ENCODE peak calls at places on chromosomes 2 and 18, in five cellular contexts. N is upper lobe of left lung, X is thyroid gland, A is right lobe of liver, W is A549. R is an unnamed sample.

GRCh38 chr2:199228887-199229819 is 228.6 kb downstream of the SATB2 start:
- DNase-seq in N (no peak), X (no peak), A (no peak), W (peak; percentile 19), R (no peak)

GRCh38 chr2:237270556-237270955 is 143.4 kb downstream of the COL6A3 start:
- DNase-seq in N (no peak), X (no peak), A (no peak), W (no peak), R (no peak)

GRCh38 chr2:108701208-108701607 is 18.1 kb upstream of the RANBP2 start:
- DNase-seq in N (no peak), X (no peak), A (no peak), W (no peak), R (no peak)

GRCh38 chr2:66412874-66413273 is 22.1 kb upstream of the MEIS1 start:
- DNase-seq in N (no peak), X (no peak), A (no peak), W (no peak), R (no peak)

GRCh38 chr18:36454848-36455458 is 157.4 kb downstream of the FHOD3 start:
- DNase-seq in N (no peak), X (no peak), A (no peak), W (no peak), R (no peak)

GRCh38 chr2:224894356-224894755 is 147.9 kb downstream of the DOCK10 start:
- DNase-seq in N (no peak), X (no peak), A (no peak), W (no peak), R (no peak)

GRCh38 chr2:176178807-176179271 is 9.6 kb upstream of the HOXD1 start:
- DNase-seq in N (no peak), X (no peak), A (no peak), W (no peak), R (no peak)

GRCh38 chr2:204533629-204534370 is 11.5 kb upstream of the PARD3B start:
- DNase-seq in N (no peak), X (no peak), A (no peak), W (peak; percentile 33), R (no peak)

GRCh38 chr2:62144689-62145477 is 51.0 kb upstream of the B3GNT2 start:
- DNase-seq in N (no peak), X (no peak), A (no peak), W (no peak), R (no peak)

GRCh38 chr2:45918816-45919655 is 267.6 kb downstream of the PRKCE start:
- DNase-seq in N (no peak), X (no peak), A (peak; percentile 66), W (no peak), R (no peak)

GRCh38 chr2:240926516-240927389 is 20.6 kb downstream of the CROCC2 start:
- DNase-seq in N (peak; percentile 22), X (no peak), A (peak; percentile 28), W (no peak), R (peak; percentile 11)

GRCh38 chr18:36355511-36355910 is 58.0 kb downstream of the FHOD3 start:
- DNase-seq in N (no peak), X (no peak), A (no peak), W (no peak), R (no peak)

GRCh38 chr2:64354857-64355680 is 98.9 kb upstream of the LGALSL start:
- DNase-seq in N (no peak), X (no peak), A (no peak), W (peak; percentile 70), R (no peak)

GRCh38 chr2:7061921-7062320 is 144.7 kb downstream of the RNF144A start:
- DNase-seq in N (no peak), X (no peak), A (no peak), W (no peak), R (no peak)

GRCh38 chr2:42923632-42924425 is 131.4 kb upstream of the HAAO start:
- DNase-seq in N (no peak), X (no peak), A (no peak), W (no peak), R (no peak)

GRCh38 chr18:66440433-66440832 is 163.5 kb downstream of the CDH19 start:
- DNase-seq in N (no peak), X (no peak), A (peak; percentile 35), W (no peak), R (no peak)

GRCh38 chr18:74631242-74632087 is 33.8 kb downstream of the ZNF407 start:
- DNase-seq in N (no peak), X (no peak), A (no peak), W (no peak), R (no peak)

GRCh38 chr2:145874466-145874865 is 1354.5 kb upstream of the ZEB2 start:
- DNase-seq in N (no peak), X (no peak), A (no peak), W (no peak), R (no peak)

GRCh38 chr2:82256983-82257382 is 1952.4 kb upstream of the LRRTM1 start:
- DNase-seq in N (no peak), X (no peak), A (no peak), W (no peak), R (no peak)

GRCh38 chr2:46066591-46066990 is 230.6 kb upstream of the EPAS1 start:
- DNase-seq in N (no peak), X (no peak), A (no peak), W (no peak), R (no peak)

GRCh38 chr2:107511970-107512789 is 314.5 kb upstream of the RGPD4 start:
- DNase-seq in N (peak; percentile 24), X (peak; percentile 70), A (no peak), W (no peak), R (no peak)

GRCh38 chr2:147855316-147855715 is 10.5 kb downstream of the ACVR2A start:
- DNase-seq in N (no peak), X (no peak), A (no peak), W (no peak), R (no peak)

GRCh38 chr18:32771871-32772499 is 838 bp downstream of the KLHL14 start:
- DNase-seq in N (no peak), X (peak; percentile 73), A (no peak), W (no peak), R (no peak)

GRCh38 chr2:175490306-175490705 is 308.8 kb upstream of the ATP5MC3 start:
- DNase-seq in N (no peak), X (no peak), A (no peak), W (no peak), R (no peak)

GRCh38 chr18:49018553-49018943 is 67.8 kb upstream of the SMAD7 start:
- DNase-seq in N (no peak), X (no peak), A (peak; percentile 29), W (no peak), R (no peak)

GRCh38 chr18:49018961-49019445 is 68.2 kb upstream of the SMAD7 start:
- DNase-seq in N (no peak), X (no peak), A (peak; percentile 41), W (no peak), R (peak; percentile 6)

GRCh38 chr18:49020621-49021021 is 69.9 kb upstream of the SMAD7 start:
- DNase-seq in N (peak; percentile 18), X (no peak), A (no peak), W (no peak), R (peak; percentile 6)

GRCh38 chr18:49020129-49020528 is 69.4 kb upstream of the SMAD7 start:
- DNase-seq in N (no peak), X (no peak), A (no peak), W (no peak), R (no peak)

GRCh38 chr18:49019446-49020045 is 68.8 kb upstream of the SMAD7 start:
- DNase-seq in N (no peak), X (no peak), A (no peak), W (no peak), R (no peak)
- H3K27ac ChIP-seq in N (no peak overlapping the region), X (no peak overlapping the region), A (no peak overlapping the region), W (peak overlapping the region; percentile 92), R (no peak overlapping the region)

GRCh38 chr2:219452361-219453317 is 18.0 kb downstream of the SPEG start:
- DNase-seq in N (no peak), X (no peak), A (no peak), W (peak; percentile 44), R (peak; percentile 96)
- TF ChIP-seq POLR2A in N (no peak), X (no peak), A (no peak), W (no peak), R (no peak)

GRCh38 chr2:32039447-32040219 is at the start of gene DPY30:
- DNase-seq in N (peak; percentile 94), X (peak; percentile 92), A (peak; percentile 93), W (peak; percentile 97), R (peak; percentile 91)
- TF ChIP-seq CTCF in N (no peak), X (no peak), A (no peak), W (no peak), R (peak; percentile 11)

GRCh38 chr2:172943563-172943962 is 132.1 kb upstream of the MAP3K20 start:
- DNase-seq in N (no peak), X (no peak), A (no peak), W (no peak), R (no peak)

GRCh38 chr2:172945511-172945850 is 130.2 kb upstream of the MAP3K20 start:
- DNase-seq in N (no peak), X (no peak), A (no peak), W (no peak), R (no peak)

GRCh38 chr2:172944794-172945510 is 130.7 kb upstream of the MAP3K20 start:
- DNase-seq in N (no peak), X (no peak), A (no peak), W (no peak), R (no peak)

GRCh38 chr2:172947461-172947860 is 128.2 kb upstream of the MAP3K20 start:
- DNase-seq in N (no peak), X (no peak), A (no peak), W (no peak), R (no peak)

GRCh38 chr2:172943992-172944793 is 131.5 kb upstream of the MAP3K20 start:
- DNase-seq in N (no peak), X (peak; percentile 30), A (no peak), W (no peak), R (no peak)
- H3K27ac ChIP-seq in N (no peak overlapping the region), X (no peak overlapping the region), A (no peak overlapping the region), W (no peak overlapping the region), R (no peak overlapping the region)

GRCh38 chr18:3245853-3246635 is 1.6 kb upstream of the MYL12A start:
- DNase-seq in N (peak; percentile 96), X (peak; percentile 88), A (peak; percentile 93), W (peak; percentile 89), R (peak; percentile 86)
- TF ChIP-seq POLR2A in N (peak; percentile 17), X (no peak), A (peak; percentile 68), W (no peak), R (no peak)

GRCh38 chr18:657998-658946 is 819 bp downstream of the TYMS start:
- DNase-seq in N (peak; percentile 84), X (peak; percentile 83), A (peak; percentile 93), W (peak; percentile 90), R (peak; percentile 86)

GRCh38 chr18:659597-659996 is 2.1 kb downstream of the TYMS start:
- DNase-seq in N (no peak), X (no peak), A (no peak), W (no peak), R (no peak)

GRCh38 chr18:655445-655844 is 2.0 kb upstream of the TYMS start:
- DNase-seq in N (no peak), X (no peak), A (no peak), W (no peak), R (no peak)

GRCh38 chr18:658947-659533 is 1.6 kb downstream of the TYMS start:
- DNase-seq in N (no peak), X (no peak), A (no peak), W (no peak), R (no peak)

GRCh38 chr18:657311-657997 is at the start of gene TYMS:
- DNase-seq in N (peak; percentile 32), X (peak; percentile 24), A (peak; percentile 56), W (peak; percentile 85), R (peak; percentile 26)
- TF ChIP-seq CTCF in N (no peak), X (no peak), A (peak; percentile 4), W (no peak), R (peak; percentile 6)

R was measured in uterus.